ENCODE peak calls at places on chromosomes 12 and 14, in ten cellular contexts. I is stomach, S is transverse colon, R is HCT116, U is endothelial cell of umbilical vein, Y is prostate gland, B is sigmoid colon, H is breast epithelium, D is HepG2, V is K562. F is an unnamed sample. For H3K4me1, the result is how much of the 10 kb centered on the place peaks cover.

GRCh38 chr14:99854831-99855230 is 61.6 kb downstream of the EML1 start:
- DNase-seq in I (no peak), S (no peak), R (no peak), U (no peak), Y (no peak), B (no peak), H (no peak), D (no peak), V (no peak), F (no peak)

GRCh38 chr12:100159391-100160104 is 16.9 kb upstream of the BLTP3B start:
- DNase-seq in I (no peak), S (no peak), R (no peak), U (no peak), Y (no peak), B (no peak), H (no peak), D (no peak), V (no peak), F (no peak)

GRCh38 chr12:46590991-46591703 is 218.6 kb upstream of the SLC38A2 start:
- DNase-seq in I (no peak), S (no peak), R (no peak), U (no peak), Y (no peak), B (no peak), H (no peak), D (no peak), V (no peak), F (no peak)

GRCh38 chr12:17609152-17609551 is 480.8 kb downstream of the RERGL start:
- DNase-seq in I (no peak), S (no peak), R (no peak), U (no peak), Y (no peak), B (no peak), H (no peak), D (no peak), V (no peak), F (no peak)

GRCh38 chr12:128402481-128402880 is 135.5 kb downstream of the TMEM132C start:
- DNase-seq in I (no peak), S (no peak), R (no peak), U (no peak), Y (no peak), B (no peak), H (no peak), D (no peak), V (no peak), F (no peak)

GRCh38 chr14:94397279-94397898 is 9.0 kb upstream of the SERPINA1 start:
- DNase-seq in I (no peak), S (no peak), R (no peak), U (no peak), Y (no peak), B (no peak), H (no peak), D (no peak), V (no peak), F (no peak)

GRCh38 chr12:93453633-93454032 is 11.9 kb upstream of the UBE2N start:
- DNase-seq in I (no peak), S (no peak), R (no peak), U (no peak), Y (no peak), B (no peak), H (no peak), D (no peak), V (no peak), F (no peak)

GRCh38 chr14:99605299-99605961 is 1.4 kb upstream of the CCDC85C start:
- DNase-seq in I (peak), S (peak), R (peak), U (peak), Y (peak), B (peak), H (peak), D (peak), V (peak), F (no peak)

GRCh38 chr12:121580959-121581680 is at the start of gene KDM2B:
- DNase-seq in I (peak), S (peak), R (no peak), U (peak), Y (peak), B (peak), H (no peak), D (peak), V (peak), F (no peak)

GRCh38 chr14:93857500-93857899 is 69.2 kb upstream of the PRIMA1 start:
- DNase-seq in I (no peak), S (no peak), R (peak), U (no peak), Y (peak), B (no peak), H (peak), D (peak), V (no peak), F (no peak)

GRCh38 chr14:103422981-103423600 is 37.9 kb downstream of the MARK3 start:
- DNase-seq in I (no peak), S (no peak), R (no peak), U (no peak), Y (no peak), B (no peak), H (no peak), D (no peak), V (peak), F (no peak)

GRCh38 chr12:18296201-18296908 is 35.0 kb downstream of the PIK3C2G start:
- DNase-seq in I (no peak), S (no peak), R (no peak), U (no peak), Y (no peak), B (no peak), H (no peak), D (no peak), V (no peak), F (no peak)

GRCh38 chr14:83706555-83706954 is 1823.4 kb upstream of the FLRT2 start:
- DNase-seq in I (no peak), S (no peak), R (no peak), U (peak), Y (no peak), B (no peak), H (no peak), D (no peak), V (no peak), F (no peak)

GRCh38 chr12:3281588-3282150 is 204.5 kb downstream of the TSPAN9 start:
- DNase-seq in I (no peak), S (no peak), R (no peak), U (no peak), Y (no peak), B (no peak), H (no peak), D (no peak), V (no peak), F (no peak)

GRCh38 chr12:124453419-124454351 is 113.7 kb downstream of the NCOR2 start:
- DNase-seq in I (peak), S (peak), R (peak), U (peak), Y (no peak), B (peak), H (peak), D (no peak), V (no peak), F (no peak)

GRCh38 chr14:60079723-60080122 is 12.0 kb upstream of the PCNX4 start:
- DNase-seq in I (no peak), S (no peak), R (no peak), U (no peak), Y (no peak), B (no peak), H (no peak), D (no peak), V (no peak), F (no peak)

GRCh38 chr14:81122326-81122725 is 98.4 kb downstream of the GTF2A1 start:
- DNase-seq in I (no peak), S (no peak), R (no peak), U (no peak), Y (no peak), B (no peak), H (no peak), D (no peak), V (no peak), F (no peak)

GRCh38 chr12:10941916-10942607 is 3.0 kb upstream of the TAS2R14 start:
- DNase-seq in I (no peak), S (no peak), R (peak), U (no peak), Y (no peak), B (no peak), H (no peak), D (peak), V (peak), F (no peak)

GRCh38 chr12:91111366-91112321 is at the start of gene LUM:
- DNase-seq in I (no peak), S (no peak), R (no peak), U (peak), Y (no peak), B (no peak), H (no peak), D (no peak), V (no peak), F (peak)

GRCh38 chr12:77720258-77720657 is 110.4 kb upstream of the NAV3 start:
- DNase-seq in I (no peak), S (no peak), R (no peak), U (no peak), Y (no peak), B (no peak), H (no peak), D (no peak), V (no peak), F (no peak)

GRCh38 chr14:50417853-50418252 is 21.2 kb upstream of the CDKL1 start:
- DNase-seq in I (no peak), S (no peak), R (no peak), U (no peak), Y (no peak), B (no peak), H (no peak), D (peak), V (no peak), F (no peak)

GRCh38 chr14:71320734-71321555 is 413.7 kb downstream of the PCNX1 start:
- DNase-seq in I (peak), S (peak), R (no peak), U (peak), Y (peak), B (peak), H (peak), D (no peak), V (peak), F (peak)

GRCh38 chr14:71321556-71322315 is 414.5 kb downstream of the PCNX1 start:
- DNase-seq in I (no peak), S (no peak), R (peak), U (peak), Y (peak), B (no peak), H (peak), D (peak), V (no peak), F (no peak)

GRCh38 chr12:2233034-2233433 is 180.2 kb downstream of the CACNA1C start:
- DNase-seq in I (no peak), S (no peak), R (no peak), U (no peak), Y (no peak), B (no peak), H (no peak), D (no peak), V (no peak), F (no peak)

GRCh38 chr12:65461017-65461416 is 182.5 kb downstream of the MSRB3 start:
- DNase-seq in I (no peak), S (no peak), R (no peak), U (no peak), Y (no peak), B (no peak), H (no peak), D (no peak), V (no peak), F (no peak)

GRCh38 chr12:90908465-90908864 is 46.5 kb downstream of the CCER1 start:
- DNase-seq in I (no peak), S (no peak), R (no peak), U (peak), Y (no peak), B (no peak), H (no peak), D (no peak), V (no peak), F (no peak)

GRCh38 chr12:26813812-26814211 is 19.2 kb downstream of the ITPR2 start:
- DNase-seq in I (no peak), S (no peak), R (no peak), U (no peak), Y (no peak), B (no peak), H (no peak), D (no peak), V (no peak), F (no peak)

GRCh38 chr14:50530794-50531193 is 1.6 kb downstream of the MAP4K5 start:
- DNase-seq in I (no peak), S (no peak), R (no peak), U (no peak), Y (no peak), B (no peak), H (no peak), D (no peak), V (no peak), F (no peak)

GRCh38 chr12:58727526-58727925 is 192.8 kb downstream of the LRIG3 start:
- DNase-seq in I (no peak), S (no peak), R (no peak), U (no peak), Y (no peak), B (no peak), H (no peak), D (no peak), V (no peak), F (no peak)

GRCh38 chr14:34980337-34980900 is 2.4 kb upstream of the SRP54 start:
- DNase-seq in I (no peak), S (no peak), R (no peak), U (no peak), Y (no peak), B (no peak), H (no peak), D (no peak), V (no peak), F (no peak)

GRCh38 chr14:95758331-95758730 is 44.4 kb upstream of the TCL1A start:
- DNase-seq in I (no peak), S (no peak), R (no peak), U (no peak), Y (no peak), B (no peak), H (no peak), D (no peak), V (no peak), F (no peak)

GRCh38 chr12:87155616-87156015 is 873.6 kb downstream of the C12orf50 start:
- DNase-seq in I (no peak), S (no peak), R (no peak), U (no peak), Y (no peak), B (no peak), H (no peak), D (no peak), V (no peak), F (no peak)

GRCh38 chr12:89352242-89352491 is 134 bp downstream of the DUSP6 start:
- DNase-seq in I (no peak), S (no peak), R (no peak), U (no peak), Y (no peak), B (no peak), H (no peak), D (no peak), V (no peak), F (no peak)

GRCh38 chr12:89353823-89354629 is 1.7 kb upstream of the DUSP6 start:
- DNase-seq in I (peak), S (peak), R (peak), U (peak), Y (peak), B (peak), H (peak), D (peak), V (no peak), F (peak)

GRCh38 chr12:89354630-89354931 is 2.3 kb upstream of the DUSP6 start:
- DNase-seq in I (no peak), S (no peak), R (no peak), U (peak), Y (no peak), B (no peak), H (no peak), D (no peak), V (no peak), F (no peak)

GRCh38 chr12:89352492-89353187 is at the start of gene DUSP6:
- DNase-seq in I (peak), S (peak), R (peak), U (peak), Y (peak), B (peak), H (peak), D (peak), V (no peak), F (peak)

DNA sequence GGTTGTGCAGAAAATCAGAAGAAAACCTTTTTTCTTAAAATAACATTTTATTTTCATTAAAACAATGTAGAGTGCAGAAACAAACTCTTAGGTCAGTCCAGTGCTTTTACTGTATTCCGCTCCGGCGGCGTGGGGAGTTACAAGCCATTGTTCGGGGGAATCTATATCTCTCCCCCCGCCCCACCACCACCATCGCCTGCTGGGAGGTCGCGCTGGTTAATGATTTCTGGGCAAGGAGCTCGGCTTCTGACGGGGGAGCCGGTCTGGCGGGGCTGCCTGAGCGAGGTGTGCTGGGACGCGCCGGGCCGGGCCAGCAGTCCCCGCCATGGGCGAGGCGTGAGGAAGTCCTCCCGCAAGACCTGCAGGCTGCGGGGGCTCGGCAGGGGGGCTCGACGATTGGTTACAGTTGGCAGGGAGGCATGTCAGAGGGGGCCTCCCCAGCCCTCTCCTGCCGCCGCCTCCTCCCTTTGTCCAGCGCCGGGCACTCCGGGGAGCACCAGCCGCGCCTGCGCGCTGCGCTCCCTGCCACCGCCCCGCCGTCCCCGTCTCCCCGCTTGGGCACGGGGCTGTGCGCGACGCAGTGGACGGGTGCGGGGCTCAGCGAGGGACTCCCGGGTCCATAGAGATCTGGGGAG is 1.0 kb upstream of the DUSP6 start:
- DNase-seq in I (peak), S (peak), R (peak), U (peak), Y (peak), B (peak), H (peak), D (peak), V (no peak), F (peak)
- TF ChIP-seq POLR2AphosphoS5 in I (peak), S (no peak), R (peak), U (no peak), Y (no peak), B (peak), H (no peak), D (no peak), V (no peak), F (no peak)

DNA sequence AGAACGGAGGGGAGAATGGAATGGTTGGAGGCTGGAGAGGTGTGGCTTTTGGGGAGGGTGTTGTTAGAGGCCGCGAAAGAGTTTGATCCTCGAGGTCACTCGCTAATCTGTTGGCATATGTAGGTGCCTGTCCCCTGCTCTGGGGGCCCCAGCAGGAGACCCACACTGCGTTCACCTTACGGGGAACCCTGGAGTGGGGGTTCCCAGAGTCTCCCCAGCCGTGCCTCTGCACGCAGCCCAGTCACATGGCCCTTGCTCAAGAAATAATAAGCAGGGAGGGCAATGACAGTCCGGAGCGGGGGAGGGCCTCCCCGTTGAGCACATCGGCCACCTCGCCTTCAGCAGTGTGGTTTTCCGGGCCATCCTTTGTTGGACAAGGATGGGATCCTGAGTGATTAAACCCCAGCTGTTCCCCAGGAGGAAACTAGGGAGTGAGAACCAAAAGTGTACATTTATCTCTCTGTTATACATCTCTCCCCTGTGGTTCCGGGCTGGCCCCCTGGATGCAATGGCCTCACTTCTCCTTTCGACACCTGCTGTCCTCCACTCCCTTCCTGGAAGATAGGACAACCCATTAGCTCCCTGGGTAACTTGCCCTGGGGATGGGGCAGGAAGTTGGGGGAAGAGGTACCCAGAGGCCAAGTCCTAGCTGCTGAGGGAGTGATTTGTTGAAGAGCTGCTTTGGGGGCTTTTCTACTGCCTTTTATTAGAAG is 1.3 kb downstream of the PLEKHG3 start:
- DNase-seq in I (no peak), S (no peak), R (no peak), U (no peak), Y (peak), B (peak), H (no peak), D (no peak), V (no peak), F (peak)
- H3K4me1 ChIP-seq in I (under half), S (half or more), R (half or more), U (under half), Y (under half), B (under half), H (under half), D (half or more), V (under half), F (half or more)

DNA sequence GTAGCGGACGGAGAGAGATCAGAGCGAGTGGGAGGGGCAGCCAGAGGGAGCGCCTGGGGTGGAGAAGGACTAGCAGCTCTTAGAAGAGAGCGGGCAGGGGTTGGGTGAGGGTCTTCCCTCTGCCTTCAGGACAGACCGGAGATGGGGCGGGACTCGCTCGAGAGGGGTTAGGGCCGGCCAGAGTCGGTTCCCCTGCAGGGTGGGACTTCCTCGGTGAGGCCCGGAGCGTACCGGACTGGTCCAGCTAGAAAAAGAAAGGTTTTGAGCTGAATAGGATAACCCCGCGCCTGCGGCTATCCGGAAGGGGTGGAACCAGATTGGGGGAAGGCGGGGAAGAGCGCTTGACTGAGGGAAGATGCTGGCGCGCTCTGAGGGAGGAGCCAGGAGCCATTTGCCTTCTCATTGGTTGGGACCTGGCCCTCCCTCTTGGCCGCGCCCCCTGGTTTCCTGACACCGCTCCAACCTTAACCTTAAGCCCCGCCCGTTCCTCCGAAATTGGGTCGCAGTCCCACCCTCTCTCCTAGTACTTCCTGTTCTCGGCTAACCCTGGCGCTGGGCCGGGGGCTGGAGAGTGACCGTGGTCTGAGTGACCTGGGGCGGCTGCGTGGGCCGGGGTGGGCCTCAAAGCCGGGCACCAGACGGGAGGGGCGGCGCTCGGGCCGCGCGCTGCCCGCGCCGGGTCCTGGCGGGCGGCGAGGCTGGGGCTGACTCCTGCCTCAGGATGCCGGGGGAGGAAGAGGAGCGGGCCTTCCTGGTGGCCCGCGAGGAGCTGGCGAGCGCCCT is at the start of gene RNF31:
- DNase-seq in I (peak), S (peak), R (peak), U (peak), Y (peak), B (peak), H (peak), D (peak), V (peak), F (peak)
- TF ChIP-seq POLR2A in I (no peak), S (peak), R (no peak), U (peak), Y (peak), B (peak), H (no peak), D (no peak), V (peak), F (no peak)

GRCh38 chr14:69651653-69652052 is 40.3 kb downstream of the SUSD6 start:
- DNase-seq in I (no peak), S (no peak), R (no peak), U (no peak), Y (no peak), B (no peak), H (no peak), D (no peak), V (peak), F (no peak)

GRCh38 chr14:69652942-69653680 is 41.7 kb downstream of the SUSD6 start:
- DNase-seq in I (peak), S (peak), R (no peak), U (no peak), Y (no peak), B (no peak), H (no peak), D (no peak), V (peak), F (no peak)

GRCh38 chr14:69654109-69654508 is 42.7 kb downstream of the SUSD6 start:
- DNase-seq in I (no peak), S (peak), R (no peak), U (no peak), Y (peak), B (no peak), H (peak), D (no peak), V (no peak), F (no peak)

GRCh38 chr14:69648480-69649414 is 37.4 kb downstream of the SUSD6 start:
- DNase-seq in I (no peak), S (no peak), R (no peak), U (peak), Y (no peak), B (no peak), H (no peak), D (peak), V (no peak), F (no peak)

GRCh38 chr14:69650948-69651369 is 39.6 kb downstream of the SUSD6 start:
- DNase-seq in I (no peak), S (no peak), R (no peak), U (peak), Y (no peak), B (no peak), H (peak), D (no peak), V (no peak), F (no peak)
- TF ChIP-seq POLR2AphosphoS5 in I (no peak), S (no peak), R (no peak), U (peak), Y (peak), B (no peak), H (no peak), D (no peak), V (no peak), F (no peak)

F was measured in suprapubic skin.